ENCODE peak calls at places on chromosomes 1 and 21, in four cellular contexts. B is stomach, X is adrenal gland, T is HCT116. C is an unnamed sample.

GRCh38 chr1:12179111-12179519 is 12.3 kb downstream of the TNFRSF1B start:
- DNase-seq in B (no peak), X (peak; percentile 60), T (peak; percentile 63), C (no peak)

GRCh38 chr1:201258763-201259230 is 24.5 kb upstream of the PKP1 start:
- DNase-seq in B (no peak), X (no peak), T (no peak), C (no peak)

GRCh38 chr1:220326578-220326977 is 54.3 kb upstream of the RAB3GAP2 start:
- DNase-seq in B (no peak), X (no peak), T (no peak), C (no peak)

GRCh38 chr1:33140153-33141149 is 41.4 kb downstream of the TRIM62 start:
- DNase-seq in B (no peak), X (peak; percentile 51), T (no peak), C (no peak)

GRCh38 chr1:21175670-21176581 is 771 bp downstream of the EIF4G3 start:
- DNase-seq in B (peak; percentile 37), X (peak; percentile 49), T (no peak), C (peak; percentile 41)

GRCh38 chr1:162297208-162297607 is 79.4 kb downstream of the SPATA46 start:
- DNase-seq in B (no peak), X (no peak), T (no peak), C (no peak)

GRCh38 chr1:165954940-165955339 is 127.5 kb downstream of the UCK2 start:
- DNase-seq in B (no peak), X (no peak), T (no peak), C (no peak)

GRCh38 chr21:36320421-36321324 is 676 bp downstream of the MORC3 start:
- DNase-seq in B (peak; percentile 64), X (peak; percentile 81), T (peak; percentile 28), C (peak; percentile 72)

GRCh38 chr21:42356036-42356435 is 5.2 kb upstream of the TFF2 start:
- DNase-seq in B (no peak), X (no peak), T (no peak), C (no peak)

GRCh38 chr1:217953922-217954321 is 322.8 kb downstream of the SPATA17 start:
- DNase-seq in B (no peak), X (no peak), T (no peak), C (no peak)

GRCh38 chr1:228219962-228220780 is 12.3 kb downstream of the OBSCN start:
- DNase-seq in B (no peak), X (no peak), T (no peak), C (no peak)

GRCh38 chr21:35974801-35975200 is 85.5 kb downstream of the SETD4 start:
- DNase-seq in B (no peak), X (no peak), T (peak; percentile 13), C (no peak)

GRCh38 chr1:177857285-177857684 is 112.6 kb downstream of the SEC16B start:
- DNase-seq in B (no peak), X (no peak), T (no peak), C (no peak)

DNA sequence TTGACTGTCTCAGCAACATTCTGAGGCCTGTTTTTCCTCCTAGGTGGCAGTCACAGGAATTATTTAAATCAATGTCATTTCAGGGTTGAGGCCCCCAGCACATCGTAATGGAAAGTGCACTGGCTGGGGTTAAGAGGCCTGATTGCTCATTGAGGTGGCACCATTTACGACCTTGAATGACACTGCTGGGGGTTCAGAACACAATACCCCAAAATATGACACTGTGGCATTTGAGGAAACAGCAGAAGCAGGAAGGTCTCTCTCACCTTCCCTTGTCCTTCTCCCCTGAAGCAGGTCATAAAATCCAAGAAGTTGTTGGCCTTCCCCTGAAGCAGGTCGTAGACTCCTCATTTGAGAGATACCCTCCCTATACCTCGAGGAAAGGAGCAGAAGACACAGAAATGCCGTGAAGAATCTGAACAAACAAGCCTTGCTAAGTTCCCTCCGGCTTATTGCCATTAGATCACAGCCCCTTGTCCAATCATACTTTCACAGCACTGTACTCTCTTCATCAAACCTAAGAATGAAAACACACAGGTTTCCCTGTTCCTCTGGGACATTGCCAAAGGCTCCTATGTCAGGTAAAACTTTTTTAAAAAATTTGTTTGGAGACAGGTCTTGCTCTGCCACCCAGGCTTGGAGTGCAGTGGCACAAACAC is 71.3 kb downstream of the S1PR1 start:
- DNase-seq in B (no peak), X (no peak), T (no peak), C (no peak)
- TF ChIP-seq POLR2A in B (no peak), X (no peak), T (no peak), C (no peak)

GRCh38 chr1:158121604-158122254 is 59.0 kb upstream of the CD1D start:
- DNase-seq in B (no peak), X (peak; percentile 39), T (peak; percentile 59), C (peak; percentile 50)
- TF ChIP-seq CTCF in B (peak; percentile 42), X (peak; percentile 52), T (peak; percentile 94), C (no peak)

DNA sequence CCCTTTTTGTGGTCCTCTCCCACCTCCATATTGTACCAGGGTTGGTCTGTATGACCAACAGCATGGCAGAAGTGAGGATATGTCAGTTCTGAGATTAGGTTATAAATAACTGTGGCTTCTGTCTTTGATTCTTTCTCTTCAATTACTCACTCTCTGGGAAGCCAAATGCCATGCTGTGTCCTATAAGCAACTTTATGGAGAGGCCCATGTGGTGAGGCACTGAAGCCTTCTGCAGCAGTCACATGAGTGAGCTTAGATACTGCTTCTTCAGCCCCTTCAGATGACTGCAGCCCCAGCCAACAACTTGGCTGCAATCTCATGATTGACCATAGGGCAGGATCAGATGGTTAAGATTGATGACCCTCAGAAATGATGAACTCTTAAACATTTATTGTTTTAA is 34.0 kb upstream of the SAMD13 start:
- DNase-seq in B (no peak), X (no peak), T (no peak), C (no peak)
- H3K27ac ChIP-seq in B (no peak overlapping the region), X (no peak overlapping the region), T (no peak overlapping the region), C (no peak overlapping the region)

GRCh38 chr21:28992526-28993292 is at the start of gene LTN1:
- DNase-seq in B (peak; percentile 99), X (peak; percentile 100), T (peak; percentile 98), C (peak; percentile 99)
- TF ChIP-seq POLR2A in B (no peak), X (peak; percentile 9), T (peak; percentile 80), C (no peak)

GRCh38 chr1:203306089-203306969 is 1.0 kb downstream of the BTG2 start:
- DNase-seq in B (peak; percentile 91), X (peak; percentile 82), T (peak; percentile 51), C (peak; percentile 84)
- TF ChIP-seq CTCF in B (peak; percentile 13), X (no peak), T (no peak), C (no peak)

DNA sequence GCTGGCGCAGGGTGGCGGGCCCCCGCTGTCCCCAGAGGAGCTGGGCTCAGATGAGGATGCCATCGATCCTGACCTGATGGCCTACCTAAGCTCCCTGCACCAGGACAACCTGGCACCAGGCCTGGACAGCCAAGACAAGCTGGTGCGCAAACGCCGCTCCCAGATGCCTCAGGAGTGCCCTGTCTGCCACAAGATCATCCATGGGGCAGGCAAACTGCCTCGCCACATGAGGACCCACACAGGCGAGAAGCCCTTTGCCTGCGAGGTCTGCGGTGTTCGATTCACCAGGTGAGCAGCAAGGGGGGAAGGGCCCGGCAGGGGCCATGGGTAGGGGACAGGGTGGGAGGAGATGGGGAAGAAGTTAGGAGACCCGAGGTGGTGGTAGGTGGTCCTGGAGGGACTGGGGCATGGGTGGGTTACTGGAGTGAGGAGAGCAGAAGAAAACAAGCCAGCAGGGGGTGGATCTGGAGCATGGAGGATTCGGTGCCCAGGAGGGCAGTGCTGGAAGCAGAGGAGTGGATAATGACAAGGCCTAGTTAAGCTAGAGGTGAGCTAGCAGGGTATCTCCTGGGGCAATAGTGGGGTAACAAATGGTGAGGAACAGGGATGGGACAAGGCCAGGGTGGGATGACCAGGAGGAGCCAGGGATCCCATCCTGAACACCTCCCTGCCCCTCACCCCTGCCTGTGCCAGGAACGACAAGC is 13.1 kb downstream of the ZBTB7B start:
- DNase-seq in B (no peak), X (peak; percentile 34), T (no peak), C (no peak)
- H3K27ac ChIP-seq in B (peak overlapping the region; percentile 85), X (no peak overlapping the region), T (peak overlapping the region; percentile 89), C (no peak overlapping the region)

DNA sequence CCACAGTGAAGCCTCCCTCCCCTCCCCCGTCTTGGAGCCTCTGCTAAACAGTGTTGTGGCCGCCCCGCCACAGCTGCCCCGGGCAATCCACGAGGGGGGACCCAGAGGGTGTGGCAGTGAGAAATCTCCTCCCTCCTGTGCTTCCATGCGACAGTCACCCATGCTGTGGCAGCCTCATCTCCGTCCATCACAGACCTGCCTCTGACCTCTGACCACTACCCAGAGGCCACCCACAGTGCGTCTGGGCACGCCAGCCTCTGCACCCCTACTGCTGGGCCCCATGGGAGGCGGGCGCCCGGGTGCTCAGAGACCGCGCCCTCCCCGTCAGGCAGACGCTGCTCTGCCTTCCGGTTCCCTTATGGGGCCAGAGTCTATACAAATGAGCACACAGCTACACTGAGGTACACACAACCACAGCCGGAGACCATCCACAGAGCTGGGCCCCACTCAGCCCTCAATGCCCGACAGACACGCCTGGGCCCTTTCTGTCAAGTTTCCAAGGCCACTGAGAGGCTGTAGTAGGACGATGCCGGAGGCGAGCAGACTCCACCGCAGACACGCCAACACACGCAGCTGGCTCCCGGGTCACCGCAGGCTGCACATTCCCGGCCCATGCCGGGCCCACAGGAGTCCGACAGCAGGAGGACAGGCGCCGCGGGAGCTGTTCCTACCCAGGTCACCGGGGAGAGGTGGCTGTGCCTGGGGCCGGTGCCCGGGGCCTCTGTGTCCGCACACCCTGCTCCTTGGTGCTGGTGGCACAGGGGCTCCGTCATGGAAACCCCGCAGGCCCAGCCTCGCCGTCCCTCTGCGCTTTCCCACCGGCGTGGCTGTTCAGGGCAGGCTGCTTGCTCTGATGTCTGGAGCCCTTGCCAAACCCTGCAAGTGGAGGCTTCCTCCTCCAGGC is 23.9 kb upstream of the TMEM52 start:
- DNase-seq in B (no peak), X (no peak), T (no peak), C (no peak)
- TF ChIP-seq POLR2A in B (no peak), X (no peak), T (no peak), C (no peak)

GRCh38 chr1:160522136-160522535 is 919 bp downstream of the SLAMF6 start:
- DNase-seq in B (no peak), X (no peak), T (no peak), C (no peak)

GRCh38 chr1:160520582-160520981 is 2.5 kb downstream of the SLAMF6 start:
- DNase-seq in B (no peak), X (no peak), T (no peak), C (no peak)

GRCh38 chr1:160520999-160521398 is 2.1 kb downstream of the SLAMF6 start:
- DNase-seq in B (no peak), X (no peak), T (no peak), C (no peak)

GRCh38 chr1:160521554-160521953 is 1.5 kb downstream of the SLAMF6 start:
- DNase-seq in B (no peak), X (no peak), T (no peak), C (no peak)

GRCh38 chr1:160519542-160520435 is 3.3 kb downstream of the SLAMF6 start:
- DNase-seq in B (no peak), X (no peak), T (no peak), C (no peak)
- TF ChIP-seq CTCF in B (no peak), X (no peak), T (no peak), C (no peak)